ENCODE peak calls at places on chromosomes 3 and 15, in seven cellular contexts. P is vagina, U is lung, K is GM23338, V is fibroblast of the aortic adventitia, Q is GM12865, Z is AG08395. T is an unnamed sample.

GRCh38 chr15:42919308-42919707 is 1.3 kb downstream of the TTBK2 start:
- DNase-seq in V (peak), P (no peak), U (no peak), K (no peak), Z (no peak), Q (peak), T (peak)

GRCh38 chr3:172135766-172136729 is 96.7 kb downstream of the FNDC3B start:
- DNase-seq in V (peak), P (no peak), U (no peak), K (peak), Z (peak), Q (no peak), T (no peak)

GRCh38 chr15:39887832-39888231 is 32.2 kb downstream of the GPR176 start:
- DNase-seq in V (peak), U (no peak), P (no peak), K (peak), Z (peak), Q (peak), T (peak)

GRCh38 chr15:90710436-90710835 is 6.7 kb upstream of the BLM start:
- DNase-seq in U (peak), Q (no peak), V (peak), Z (peak), P (no peak), K (peak), T (no peak)

GRCh38 chr3:131053021-131053420 is 26.3 kb downstream of the NEK11 start:
- DNase-seq in Q (peak), K (no peak), V (peak), P (no peak), U (no peak), Z (peak), T (peak)

GRCh38 chr3:157226173-157226847 is 66.4 kb upstream of the CCNL1 start:
- DNase-seq in Z (peak), U (no peak), V (peak), P (no peak), Q (peak), K (no peak), T (no peak)

GRCh38 chr3:72288955-72289707 is 504.2 kb upstream of the PROK2 start:
- DNase-seq in Z (peak), V (no peak), Q (peak), K (peak), P (no peak), U (peak), T (no peak)

GRCh38 chr15:70852501-70853269 is 1.3 kb downstream of the LARP6 start:
- DNase-seq in V (peak), P (no peak), U (no peak), Z (peak), Q (no peak), K (no peak), T (no peak)

GRCh38 chr3:140467104-140467577 is 210.7 kb upstream of the TRIM42 start:
- DNase-seq in K (no peak), Z (no peak), U (peak), V (peak), P (no peak), Q (no peak), T (peak)

GRCh38 chr15:62454567-62455172 is 289.6 kb upstream of the C2CD4B start:
- DNase-seq in U (no peak), V (no peak), K (no peak), Z (no peak), Q (no peak), P (no peak), T (no peak)

GRCh38 chr3:28050895-28051294 is 190.5 kb upstream of the CMC1 start:
- DNase-seq in Z (peak), P (no peak), Q (peak), K (no peak), U (no peak), V (peak), T (no peak)

GRCh38 chr3:16300881-16301359 is 35.9 kb downstream of the OXNAD1 start:
- DNase-seq in U (no peak), K (no peak), Z (no peak), V (no peak), P (no peak), Q (peak), T (no peak)

GRCh38 chr3:65713016-65713415 is 325.7 kb downstream of the MAGI1 start:
- DNase-seq in K (peak), Q (no peak), P (no peak), V (peak), Z (peak), U (no peak), T (no peak)

GRCh38 chr3:51944541-51945021 is 2.4 kb downstream of the PARP3 start:
- DNase-seq in K (no peak), Q (no peak), P (no peak), V (no peak), U (no peak), Z (no peak), T (no peak)

GRCh38 chr15:52105856-52106255 is 6.7 kb downstream of the BCL2L10 start:
- DNase-seq in Z (no peak), Q (no peak), U (no peak), K (no peak), V (no peak), P (no peak), T (no peak)

GRCh38 chr3:39142067-39142466 is 11.3 kb downstream of the CSRNP1 start:
- DNase-seq in U (no peak), P (no peak), K (no peak), Q (no peak), V (no peak), Z (no peak), T (no peak)

GRCh38 chr3:8669019-8669418 is 24.4 kb upstream of the SSUH2 start:
- DNase-seq in P (no peak), Z (no peak), K (no peak), Q (no peak), U (no peak), V (no peak), T (no peak)

GRCh38 chr3:185176756-185177359 is 24.0 kb upstream of the C3orf70 start:
- DNase-seq in Q (peak), P (no peak), V (peak), K (peak), Z (peak), U (no peak), T (peak)

GRCh38 chr3:5187920-5188418 is 462 bp downstream of the EDEM1 start:
- DNase-seq in P (no peak), Z (peak), V (no peak), U (no peak), K (peak), Q (peak), T (peak)

GRCh38 chr3:23826382-23827061 is 20.8 kb downstream of the UBE2E1 start:
- DNase-seq in V (peak), P (no peak), Z (peak), U (no peak), Q (no peak), K (peak), T (no peak)

GRCh38 chr3:160038862-160039562 is 50.4 kb downstream of the IL12A start:
- DNase-seq in U (peak), V (no peak), K (peak), Z (peak), Q (no peak), P (no peak), T (no peak)

GRCh38 chr3:172280406-172281051 is 167.7 kb downstream of the GHSR start:
- DNase-seq in P (no peak), Z (peak), K (no peak), Q (no peak), U (no peak), V (peak), T (no peak)

T was measured in NAMALWA.